ENCODE peak calls at places on chromosomes 16 and 17, in seven cellular contexts. E is left ventricle myocardium inferior; P is uterus; X is colonic mucosa; I is CD4-positive, alpha-beta T cell; M is PC-9; V is dorsolateral prefrontal cortex. S is an unnamed sample.

GRCh38 chr16:70689035-70689969 is 3.4 kb upstream of the MTSS2 start:
- DNase-seq in X (peak; percentile 63), V (no peak), P (no peak), I (no peak), M (no peak), E (peak; percentile 64), S (no peak)

GRCh38 chr17:47192549-47192948 is 3.5 kb upstream of the CDC27 start:
- DNase-seq in I (no peak), X (no peak), M (no peak), V (no peak), E (no peak), P (no peak), S (no peak)

GRCh38 chr17:56540791-56541190 is 52.7 kb upstream of the NOG start:
- DNase-seq in X (no peak), E (no peak), M (no peak), P (no peak), I (no peak), V (no peak), S (no peak)

GRCh38 chr17:29661220-29661619 is 38.5 kb upstream of the CORO6 start:
- DNase-seq in I (no peak), V (no peak), E (no peak), X (no peak), P (no peak), M (no peak), S (no peak)

GRCh38 chr16:65061935-65062334 is 59.9 kb downstream of the CDH11 start:
- DNase-seq in M (no peak), I (no peak), E (no peak), V (no peak), X (no peak), P (no peak), S (no peak)

GRCh38 chr17:79114455-79115301 is 40.1 kb downstream of the ENGASE start:
- DNase-seq in I (no peak), P (peak; percentile 34), V (no peak), M (peak; percentile 82), X (peak; percentile 70), E (peak; percentile 54), S (peak; percentile 66)

GRCh38 chr17:58527949-58528348 is 13.5 kb upstream of the MTMR4 start:
- DNase-seq in V (peak; percentile 91), P (no peak), M (no peak), E (no peak), I (no peak), X (no peak), S (no peak)

GRCh38 chr17:69593351-69593715 is 178.8 kb downstream of the MAP2K6 start:
- DNase-seq in P (no peak), E (no peak), V (no peak), M (no peak), I (no peak), X (no peak), S (no peak)

GRCh38 chr16:48526058-48526957 is 83.7 kb downstream of the N4BP1 start:
- DNase-seq in M (peak; percentile 71), V (no peak), E (no peak), X (peak; percentile 80), P (no peak), I (no peak), S (peak; percentile 38)

GRCh38 chr17:49987681-49988441 is 7.2 kb downstream of the DLX3 start:
- DNase-seq in M (peak; percentile 33), V (no peak), X (no peak), E (no peak), P (no peak), I (no peak), S (no peak)

GRCh38 chr16:2016407-2016922 is 3.1 kb upstream of the NPW start:
- DNase-seq in P (no peak), X (no peak), M (no peak), E (no peak), V (no peak), I (no peak), S (no peak)

GRCh38 chr16:2471653-2472487 is 773 bp downstream of the NTN3 start:
- DNase-seq in X (no peak), P (no peak), E (no peak), I (no peak), M (no peak), V (no peak), S (no peak)

GRCh38 chr16:66120656-66121055 is 245.8 kb upstream of the CDH5 start:
- DNase-seq in V (no peak), X (no peak), E (no peak), M (no peak), I (no peak), P (no peak), S (no peak)

GRCh38 chr17:73357318-73357717 is 45.5 kb upstream of the CDC42EP4 start:
- DNase-seq in X (no peak), E (peak; percentile 45), I (no peak), P (no peak), M (no peak), V (no peak), S (no peak)

GRCh38 chr17:38881600-38882191 is 11.8 kb downstream of the LASP1 start:
- DNase-seq in X (peak; percentile 68), I (no peak), M (no peak), V (no peak), P (peak; percentile 74), E (peak; percentile 67), S (no peak)

GRCh38 chr16:29876578-29877249 is 13.7 kb upstream of the CDIPT start:
- DNase-seq in E (no peak), M (no peak), X (no peak), P (no peak), V (no peak), I (peak; percentile 13), S (no peak)

GRCh38 chr17:60107526-60108257 is 29.0 kb upstream of the HEATR6 start:
- DNase-seq in I (no peak), P (no peak), M (no peak), V (no peak), X (no peak), E (no peak), S (no peak)

GRCh38 chr17:50049636-50050035 is 6.3 kb upstream of the ITGA3 start:
- DNase-seq in I (no peak), V (no peak), E (no peak), P (no peak), X (no peak), M (no peak), S (no peak)

GRCh38 chr17:16286947-16287562 is 66.2 kb downstream of the CENPV start:
- DNase-seq in I (no peak), X (no peak), P (peak; percentile 26), V (no peak), E (no peak), M (no peak), S (no peak)

DNA sequence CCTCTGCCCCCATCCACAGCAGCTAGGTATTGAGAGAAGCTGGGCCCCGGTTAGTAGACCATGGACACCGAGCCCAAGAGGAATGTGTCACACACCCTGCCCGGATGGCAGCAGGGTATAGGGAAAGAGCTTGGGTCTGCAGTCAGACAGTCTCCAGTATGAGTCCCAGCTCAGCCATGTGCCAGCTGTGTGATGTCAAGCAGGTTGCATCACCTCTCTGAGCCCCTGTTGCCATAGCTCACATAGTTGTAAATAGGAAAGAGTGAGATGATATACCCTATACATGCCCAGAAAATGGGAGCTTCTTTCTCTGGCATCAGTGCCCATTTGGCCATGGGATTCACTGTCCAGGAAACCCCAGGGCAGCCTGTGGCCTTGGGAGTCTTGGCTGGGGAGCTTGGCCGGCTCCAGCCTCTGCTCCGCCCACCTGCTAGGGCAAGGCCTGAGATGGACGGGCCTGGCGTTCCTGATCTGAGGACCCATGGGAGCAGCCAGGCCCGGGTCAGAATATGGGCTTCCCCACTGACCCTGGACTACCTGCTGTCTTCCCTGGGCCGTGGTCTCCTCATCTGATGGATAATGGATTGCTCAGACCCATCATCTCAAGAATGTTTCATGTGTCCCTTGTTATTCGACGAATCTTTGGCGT is 13.2 kb downstream of the CD300LG start:
- DNase-seq in V (no peak), X (no peak), P (no peak), I (no peak), M (no peak), E (no peak), S (no peak)
- H3K27ac ChIP-seq in V (no peak overlapping the region), X (no peak overlapping the region), P (no peak overlapping the region), I (no peak overlapping the region), M (no peak overlapping the region), E (peak overlapping the region; percentile 72), S (no peak overlapping the region)

DNA sequence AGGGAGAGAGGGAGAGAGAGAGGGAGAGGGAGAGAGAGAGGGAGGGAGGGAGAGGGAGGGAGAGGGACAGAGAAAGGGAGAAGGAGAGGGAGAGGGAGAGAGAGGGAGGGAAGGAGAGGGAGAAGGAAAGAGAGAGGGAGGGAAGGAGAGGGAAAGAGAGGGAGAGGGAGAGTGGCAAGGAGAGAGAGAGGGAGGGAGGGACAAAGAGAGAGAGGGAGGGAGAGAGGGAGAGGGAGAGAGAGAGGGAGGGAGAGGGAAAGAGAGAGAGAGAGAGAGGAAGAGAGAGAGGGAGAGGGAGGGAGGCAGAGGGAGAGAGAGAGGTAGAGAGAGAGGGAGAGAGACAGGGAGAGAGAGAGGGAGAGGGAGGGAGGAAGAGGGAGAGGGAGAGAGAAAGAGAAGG is 73.5 kb downstream of the AXIN2 start:
- DNase-seq in V (no peak), M (no peak), X (no peak), I (no peak), P (no peak), E (no peak), S (no peak)
- H3K27ac ChIP-seq in V (no peak overlapping the region), M (no peak overlapping the region), X (no peak overlapping the region), I (no peak overlapping the region), P (no peak overlapping the region), E (no peak overlapping the region), S (no peak overlapping the region)

GRCh38 chr17:37466471-37466870 is 23.2 kb upstream of the DUSP14 start:
- DNase-seq in X (no peak), M (no peak), P (no peak), E (no peak), I (no peak), V (no peak), S (no peak)

GRCh38 chr17:37461668-37462067 is 28.0 kb upstream of the DUSP14 start:
- DNase-seq in V (no peak), P (no peak), X (no peak), M (no peak), E (no peak), I (no peak), S (no peak)

GRCh38 chr17:37463039-37463438 is 26.7 kb upstream of the DUSP14 start:
- DNase-seq in P (no peak), I (no peak), E (no peak), V (no peak), M (no peak), X (no peak), S (no peak)

GRCh38 chr17:37462492-37462891 is 27.2 kb upstream of the DUSP14 start:
- DNase-seq in X (no peak), M (no peak), I (no peak), P (no peak), V (no peak), E (no peak), S (no peak)

GRCh38 chr17:37465058-37465616 is 24.6 kb upstream of the DUSP14 start:
- DNase-seq in E (no peak), M (no peak), V (no peak), I (no peak), X (no peak), P (no peak), S (no peak)
- H3K27ac ChIP-seq in E (no peak overlapping the region), M (peak overlapping the region; percentile 82), V (no peak overlapping the region), I (no peak overlapping the region), X (no peak overlapping the region), P (no peak overlapping the region), S (no peak overlapping the region)

DNA sequence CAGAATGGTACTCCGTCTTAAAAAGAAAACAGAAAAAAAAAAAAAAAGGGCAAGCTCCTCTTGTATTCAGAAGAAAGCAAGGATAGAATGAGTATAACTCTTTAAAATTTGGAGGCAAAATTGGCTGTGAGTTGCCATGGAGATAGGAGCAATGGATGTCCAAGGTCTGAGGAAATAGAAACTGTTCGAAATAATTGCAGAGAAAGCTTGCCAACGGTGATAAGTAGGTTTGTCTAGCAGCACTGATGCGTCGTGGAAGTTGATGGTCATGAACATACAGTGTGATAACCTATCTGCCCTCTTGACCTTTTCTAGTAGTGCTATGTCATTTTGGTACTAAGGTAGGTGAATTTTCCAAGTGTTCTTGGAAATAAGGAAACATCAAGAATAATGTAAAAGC is 3.0 kb downstream of the MOSMO start:
- DNase-seq in P (no peak), X (no peak), I (no peak), M (no peak), E (no peak), V (no peak), S (no peak)
- H3K27ac ChIP-seq in P (no peak overlapping the region), X (no peak overlapping the region), I (no peak overlapping the region), M (no peak overlapping the region), E (no peak overlapping the region), V (no peak overlapping the region), S (no peak overlapping the region)

S was measured in body of pancreas.